ENCODE peak calls at places on chromosomes 3 and 15, in eight cellular contexts. One of them, this sample, is unnamed.

GRCh38 chr3:109553573-109554371 is 216.4 kb upstream of the DPPA4 start:
- DNase-seq in bronchial epithelial cell: peak
- DNase-seq in NCI-H1417: no peak
- DNase-seq in NCI-H774: no peak
- DNase-seq in A172: no peak
- DNase-seq in HT1080: peak
- DNase-seq in cardiac muscle cell: no peak
- DNase-seq in nephron progenitor cell: no peak
- DNase-seq in this sample: peak

GRCh38 chr3:53612508-53612907 is 118.1 kb downstream of the CACNA1D start:
- DNase-seq in bronchial epithelial cell: no peak
- DNase-seq in NCI-H1417: no peak
- DNase-seq in NCI-H774: no peak
- DNase-seq in A172: no peak
- DNase-seq in HT1080: no peak
- DNase-seq in cardiac muscle cell: no peak
- DNase-seq in nephron progenitor cell: no peak
- DNase-seq in this sample: no peak

GRCh38 chr3:356947-357346 is 160.4 kb downstream of the CHL1 start:
- DNase-seq in bronchial epithelial cell: no peak
- DNase-seq in NCI-H1417: peak
- DNase-seq in NCI-H774: no peak
- DNase-seq in A172: no peak
- DNase-seq in HT1080: no peak
- DNase-seq in cardiac muscle cell: no peak
- DNase-seq in nephron progenitor cell: no peak
- DNase-seq in this sample: no peak

GRCh38 chr3:11998091-11998490 is 6.1 kb upstream of the SYN2 start:
- DNase-seq in bronchial epithelial cell: no peak
- DNase-seq in NCI-H1417: no peak
- DNase-seq in NCI-H774: no peak
- DNase-seq in A172: no peak
- DNase-seq in HT1080: no peak
- DNase-seq in cardiac muscle cell: no peak
- DNase-seq in nephron progenitor cell: no peak
- DNase-seq in this sample: no peak

GRCh38 chr15:100897873-100898490 is 18.4 kb downstream of the ALDH1A3 start:
- DNase-seq in bronchial epithelial cell: no peak
- DNase-seq in NCI-H1417: no peak
- DNase-seq in NCI-H774: no peak
- DNase-seq in A172: no peak
- DNase-seq in HT1080: no peak
- DNase-seq in cardiac muscle cell: no peak
- DNase-seq in nephron progenitor cell: no peak
- DNase-seq in this sample: no peak

GRCh38 chr3:121661376-121661775 is 673 bp upstream of the HCLS1 start:
- DNase-seq in bronchial epithelial cell: peak
- DNase-seq in NCI-H1417: no peak
- DNase-seq in NCI-H774: no peak
- DNase-seq in A172: no peak
- DNase-seq in HT1080: peak
- DNase-seq in cardiac muscle cell: no peak
- DNase-seq in nephron progenitor cell: no peak
- DNase-seq in this sample: no peak

GRCh38 chr15:85852969-85853368 is 58.2 kb upstream of the KLHL25 start:
- DNase-seq in bronchial epithelial cell: no peak
- DNase-seq in NCI-H1417: no peak
- DNase-seq in NCI-H774: no peak
- DNase-seq in A172: no peak
- DNase-seq in HT1080: no peak
- DNase-seq in cardiac muscle cell: no peak
- DNase-seq in nephron progenitor cell: no peak
- DNase-seq in this sample: no peak

GRCh38 chr15:25763206-25763880 is 99.8 kb downstream of the ATP10A start:
- DNase-seq in bronchial epithelial cell: no peak
- DNase-seq in NCI-H1417: no peak
- DNase-seq in NCI-H774: no peak
- DNase-seq in A172: no peak
- DNase-seq in HT1080: peak
- DNase-seq in cardiac muscle cell: no peak
- DNase-seq in nephron progenitor cell: no peak
- DNase-seq in this sample: no peak

GRCh38 chr3:8524249-8524648 is 22.6 kb downstream of the LMCD1 start:
- DNase-seq in bronchial epithelial cell: peak
- DNase-seq in NCI-H1417: no peak
- DNase-seq in NCI-H774: no peak
- DNase-seq in A172: no peak
- DNase-seq in HT1080: peak
- DNase-seq in cardiac muscle cell: no peak
- DNase-seq in nephron progenitor cell: no peak
- DNase-seq in this sample: no peak

GRCh38 chr15:61155741-61156700 is 73.1 kb downstream of the RORA start:
- DNase-seq in bronchial epithelial cell: peak
- DNase-seq in NCI-H1417: no peak
- DNase-seq in NCI-H774: no peak
- DNase-seq in A172: no peak
- DNase-seq in HT1080: peak
- DNase-seq in cardiac muscle cell: no peak
- DNase-seq in nephron progenitor cell: no peak
- DNase-seq in this sample: peak

GRCh38 chr3:72127843-72128242 is 342.9 kb upstream of the PROK2 start:
- DNase-seq in bronchial epithelial cell: peak
- DNase-seq in NCI-H1417: no peak
- DNase-seq in NCI-H774: no peak
- DNase-seq in A172: peak
- DNase-seq in HT1080: peak
- DNase-seq in cardiac muscle cell: no peak
- DNase-seq in nephron progenitor cell: no peak
- DNase-seq in this sample: no peak

GRCh38 chr3:43218156-43218555 is 68.2 kb upstream of the SNRK start:
- DNase-seq in bronchial epithelial cell: no peak
- DNase-seq in NCI-H1417: no peak
- DNase-seq in NCI-H774: no peak
- DNase-seq in A172: no peak
- DNase-seq in HT1080: no peak
- DNase-seq in cardiac muscle cell: no peak
- DNase-seq in nephron progenitor cell: no peak
- DNase-seq in this sample: no peak

GRCh38 chr3:191275751-191276150 is 53.4 kb upstream of the CCDC50 start:
- DNase-seq in bronchial epithelial cell: no peak
- DNase-seq in NCI-H1417: no peak
- DNase-seq in NCI-H774: peak
- DNase-seq in A172: no peak
- DNase-seq in HT1080: no peak
- DNase-seq in cardiac muscle cell: no peak
- DNase-seq in nephron progenitor cell: no peak
- DNase-seq in this sample: no peak

GRCh38 chr3:41362638-41363559 is 163.6 kb downstream of the CTNNB1 start:
- DNase-seq in bronchial epithelial cell: peak
- DNase-seq in NCI-H1417: no peak
- DNase-seq in NCI-H774: no peak
- DNase-seq in A172: no peak
- DNase-seq in HT1080: no peak
- DNase-seq in cardiac muscle cell: peak
- DNase-seq in nephron progenitor cell: no peak
- DNase-seq in this sample: no peak

GRCh38 chr3:78717042-78717441 is 1050.8 kb downstream of the ROBO1 start:
- DNase-seq in bronchial epithelial cell: no peak
- DNase-seq in NCI-H1417: no peak
- DNase-seq in NCI-H774: no peak
- DNase-seq in A172: no peak
- DNase-seq in HT1080: no peak
- DNase-seq in cardiac muscle cell: no peak
- DNase-seq in nephron progenitor cell: no peak
- DNase-seq in this sample: no peak